ENCODE peak calls at places on chromosomes 12 and 14, in four cellular contexts. E, D, P and N are unnamed samples.

GRCh38 chr12:47903927-47904646 is 707 bp downstream of the VDR start:
- DNase-seq in E (no peak), P (peak), D (peak), N (no peak)

GRCh38 chr12:52857500-52857899 is 8.7 kb upstream of the KRT78 start:
- DNase-seq in E (no peak), P (no peak), D (no peak), N (no peak)

GRCh38 chr12:58079806-58080205 is 138.4 kb downstream of the ATP23 start:
- DNase-seq in D (no peak), P (no peak), E (no peak), N (no peak)

GRCh38 chr14:44893535-44893934 is 68.2 kb downstream of the KLHL28 start:
- DNase-seq in P (no peak), D (no peak), E (no peak), N (no peak)

GRCh38 chr14:104444159-104445030 is 135.2 kb upstream of the C14orf180 start:
- DNase-seq in D (peak), P (no peak), E (no peak), N (no peak)

GRCh38 chr12:33734871-33735270 is 287.4 kb upstream of the ALG10 start:
- DNase-seq in E (no peak), D (no peak), P (no peak), N (no peak)

GRCh38 chr14:69087061-69087461 is 65.9 kb downstream of the DCAF5 start:
- DNase-seq in P (no peak), E (no peak), D (peak), N (no peak)

GRCh38 chr14:94097091-94097490 is 13.4 kb upstream of the IFI27 start:
- DNase-seq in D (no peak), E (no peak), P (no peak), N (no peak)

GRCh38 chr14:23141706-23142467 is 22.8 kb upstream of the CEBPE start:
- DNase-seq in P (peak), E (no peak), D (peak), N (peak)

GRCh38 chr14:74922752-74923401 is at the start of gene RPS6KL1:
- DNase-seq in P (peak), E (peak), D (peak), N (peak)

GRCh38 chr12:92952394-92952793 is 23.3 kb upstream of the EEA1 start:
- DNase-seq in E (no peak), D (no peak), P (no peak), N (no peak)

GRCh38 chr14:75273272-75274044 is 5.2 kb upstream of the FOS start:
- DNase-seq in P (no peak), E (no peak), D (peak), N (no peak)

GRCh38 chr12:84551373-84551772 is 361.2 kb downstream of the SLC6A15 start:
- DNase-seq in E (no peak), P (no peak), D (no peak), N (no peak)

GRCh38 chr12:102948941-102949352 is 8.5 kb upstream of the ASCL1 start:
- DNase-seq in D (no peak), P (no peak), E (no peak), N (no peak)

GRCh38 chr14:100531591-100532121 is 55.6 kb downstream of the BEGAIN start:
- DNase-seq in D (peak), P (peak), E (peak), N (no peak)

GRCh38 chr14:92253381-92253894 is 69.5 kb upstream of the SLC24A4 start:
- DNase-seq in D (no peak), E (no peak), P (no peak), N (no peak)

GRCh38 chr14:96309128-96309906 is 53.3 kb downstream of the BDKRB1 start:
- DNase-seq in D (no peak), P (no peak), E (no peak), N (no peak)

GRCh38 chr14:55697358-55697985 is 117.5 kb downstream of the KTN1 start:
- DNase-seq in E (no peak), P (no peak), D (no peak), N (no peak)

GRCh38 chr14:57921377-57921776 is 55.5 kb upstream of the SLC35F4 start:
- DNase-seq in E (no peak), P (no peak), D (no peak), N (no peak)

GRCh38 chr14:104026024-104026423 is 59.5 kb upstream of the ASPG start:
- DNase-seq in E (no peak), P (no peak), D (no peak), N (no peak)

GRCh38 chr14:103372552-103373304 is 12.5 kb upstream of the MARK3 start:
- DNase-seq in P (no peak), D (no peak), E (no peak), N (no peak)

GRCh38 chr14:72887514-72887913 is 6.4 kb downstream of the DPF3 start:
- DNase-seq in E (no peak), D (no peak), P (no peak), N (no peak)

GRCh38 chr14:104422301-104423223 is 157.0 kb upstream of the C14orf180 start:
- DNase-seq in E (no peak), P (no peak), D (no peak), N (no peak)

GRCh38 chr14:96637521-96637920 is 135.3 kb downstream of the PAPOLA start:
- DNase-seq in D (peak), E (no peak), P (no peak), N (peak)

DNA sequence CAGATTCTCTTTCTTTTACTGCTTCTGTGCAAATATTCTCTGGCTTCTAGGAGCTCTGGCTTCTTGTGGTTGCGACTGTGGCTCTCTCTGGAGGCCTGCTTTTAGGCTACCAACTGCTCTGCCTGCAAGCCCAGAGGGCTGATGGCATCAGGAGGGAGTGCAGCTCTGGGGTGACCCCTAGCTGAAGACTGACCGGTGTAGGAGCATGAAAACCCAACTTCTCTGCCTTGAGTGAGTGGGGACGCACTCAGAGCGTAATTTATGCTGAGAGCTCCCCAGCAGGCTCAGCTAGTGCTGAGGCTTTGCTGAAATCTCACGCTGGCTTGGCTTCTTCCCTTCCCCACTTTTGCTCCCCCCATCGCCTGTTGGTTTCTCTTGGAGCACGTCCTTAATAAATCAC is 29.9 kb upstream of the RBM19 start:
- DNase-seq in E (no peak), D (no peak), P (no peak), N (no peak)
- TF ChIP-seq CTCF in E (peak), D (no peak), P (no peak), N (no peak)

GRCh38 chr12:93979189-93979588 is 169.2 kb upstream of the PLXNC1 start:
- DNase-seq in P (no peak), D (no peak), E (no peak), N (no peak)
- TF ChIP-seq CTCF in P (peak), D (peak), E (peak), N (peak)

DNA sequence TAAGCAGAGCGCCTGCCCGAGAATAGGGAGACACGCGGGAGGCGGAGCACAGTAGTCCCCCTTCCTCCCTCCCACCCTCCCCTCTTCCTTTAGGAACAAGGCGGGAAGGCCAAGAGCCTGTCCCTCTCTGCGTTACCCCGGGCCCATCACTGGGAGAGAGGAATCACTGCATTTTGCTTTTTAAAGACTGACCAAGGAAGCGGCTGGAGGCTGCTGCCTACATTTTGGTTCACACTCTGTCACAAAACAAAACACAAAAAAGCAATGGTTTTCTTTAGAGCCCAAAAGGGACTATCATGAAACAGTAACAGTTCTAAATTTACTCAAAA is 19.8 kb downstream of the STX2 start:
- DNase-seq in P (no peak), D (no peak), E (no peak), N (no peak)
- TF ChIP-seq CTCF in P (peak), D (no peak), E (no peak), N (peak)

GRCh38 chr12:27525373-27525772 is 1.4 kb downstream of the PPFIBP1 start:
- DNase-seq in P (no peak), E (no peak), D (no peak), N (no peak)

GRCh38 chr12:27523642-27524488 is at the start of gene PPFIBP1:
- DNase-seq in P (peak), D (peak), E (peak), N (peak)

GRCh38 chr12:27524839-27525238 is 833 bp downstream of the PPFIBP1 start:
- DNase-seq in P (no peak), D (peak), E (no peak), N (no peak)

GRCh38 chr12:27523305-27523641 is 733 bp upstream of the PPFIBP1 start:
- DNase-seq in E (no peak), P (no peak), D (no peak), N (no peak)

GRCh38 chr12:27524489-27524835 is 456 bp downstream of the PPFIBP1 start:
- DNase-seq in E (no peak), P (no peak), D (no peak), N (no peak)
- TF ChIP-seq CTCF in E (no peak), P (peak), D (no peak), N (no peak)